ENCODE peak calls at places on chromosomes 2 and 18, in ten cellular contexts. O is stimulated activated CD4-positive, alpha-beta T cell treated with anti-CD3 and anti-CD28 coated beads, Interleukin-15, amount 100 ng/mL, for 24 hours; N is germinal center; X is NCI-H69; H is HCT116; T is nephron progenitor cell; C is H4; R is stimulated activated CD8-positive, alpha-beta memory T cell treated with anti-CD3 and anti-CD28 coated beads, Interleukin-15, amount 100 ng/mL, for 24 hours; S is endothelial cell; V is A549. J is an unnamed sample.

GRCh38 chr2:34261701-34262100 is 662.6 kb upstream of the FAM98A start:
- DNase-seq in O (no peak), N (no peak), X (no peak), H (no peak), T (no peak), C (no peak), R (no peak), S (no peak), V (no peak), J (no peak)

GRCh38 chr18:67463829-67464228 is 52.7 kb downstream of the DSEL start:
- DNase-seq in O (no peak), N (no peak), X (peak; percentile 40), H (no peak), T (no peak), C (peak; percentile 40), R (no peak), S (no peak), V (peak; percentile 3), J (no peak)

GRCh38 chr2:46749042-46749461 is 166.6 kb downstream of the MCFD2 start:
- DNase-seq in O (no peak), N (no peak), X (peak; percentile 52), H (no peak), T (no peak), C (peak; percentile 75), R (no peak), S (no peak), V (peak; percentile 83), J (no peak)

GRCh38 chr18:32771169-32771751 is 1.6 kb downstream of the KLHL14 start:
- DNase-seq in O (peak; percentile 8), N (peak; percentile 59), X (peak; percentile 93), H (no peak), T (peak; percentile 55), C (no peak), R (no peak), S (peak; percentile 34), V (no peak), J (no peak)

GRCh38 chr2:191245869-191246531 is 796 bp downstream of the MYO1B start:
- DNase-seq in O (peak; percentile 62), N (peak; percentile 27), X (peak; percentile 46), H (peak; percentile 19), T (peak; percentile 92), C (peak; percentile 59), R (no peak), S (peak; percentile 89), V (peak; percentile 71), J (peak; percentile 33)

GRCh38 chr2:10140841-10141610 is 18.5 kb downstream of the RRM2 start:
- DNase-seq in O (no peak), N (no peak), X (peak; percentile 10), H (no peak), T (no peak), C (no peak), R (no peak), S (no peak), V (peak; percentile 50), J (no peak)

GRCh38 chr18:31225668-31226067 is 63.0 kb upstream of the DSC1 start:
- DNase-seq in O (no peak), N (no peak), X (no peak), H (no peak), T (no peak), C (no peak), R (no peak), S (no peak), V (peak; percentile 44), J (no peak)

GRCh38 chr2:46381263-46381849 is 84.1 kb downstream of the EPAS1 start:
- DNase-seq in O (no peak), N (no peak), X (no peak), H (no peak), T (no peak), C (no peak), R (no peak), S (no peak), V (no peak), J (no peak)

GRCh38 chr18:52442686-52443085 is 102.7 kb downstream of the DCC start:
- DNase-seq in O (no peak), N (no peak), X (peak; percentile 68), H (no peak), T (no peak), C (no peak), R (no peak), S (no peak), V (no peak), J (no peak)

GRCh38 chr2:11635141-11635540 is 34.9 kb downstream of the NTSR2 start:
- DNase-seq in O (no peak), N (no peak), X (no peak), H (no peak), T (no peak), C (no peak), R (no peak), S (no peak), V (no peak), J (no peak)

GRCh38 chr2:121887513-121888188 is 132.2 kb downstream of the TSN start:
- DNase-seq in O (no peak), N (no peak), X (no peak), H (no peak), T (no peak), C (no peak), R (no peak), S (no peak), V (no peak), J (no peak)

GRCh38 chr2:146041291-146041868 is 1521.5 kb upstream of the ZEB2 start:
- DNase-seq in O (no peak), N (no peak), X (peak; percentile 24), H (no peak), T (no peak), C (no peak), R (no peak), S (no peak), V (no peak), J (no peak)

GRCh38 chr2:23621616-23622015 is 236.6 kb downstream of the KLHL29 start:
- DNase-seq in O (no peak), N (no peak), X (no peak), H (no peak), T (no peak), C (no peak), R (no peak), S (no peak), V (no peak), J (no peak)

GRCh38 chr2:72457801-72458516 is 310.3 kb upstream of the CYP26B1 start:
- DNase-seq in O (no peak), N (no peak), X (no peak), H (no peak), T (no peak), C (peak; percentile 53), R (no peak), S (no peak), V (no peak), J (no peak)

GRCh38 chr2:101064868-101065549 is 62.9 kb downstream of the RPL31 start:
- DNase-seq in O (no peak), N (no peak), X (peak; percentile 41), H (peak; percentile 57), T (no peak), C (peak; percentile 68), R (no peak), S (no peak), V (peak; percentile 87), J (no peak)

GRCh38 chr2:79750321-79750720 is 237.5 kb downstream of the CTNNA2 start:
- DNase-seq in O (no peak), N (no peak), X (no peak), H (no peak), T (no peak), C (no peak), R (no peak), S (no peak), V (no peak), J (no peak)

GRCh38 chr18:51070545-51070944 is 40.5 kb downstream of the SMAD4 start:
- DNase-seq in O (no peak), N (no peak), X (no peak), H (no peak), T (no peak), C (peak; percentile 4), R (no peak), S (no peak), V (no peak), J (no peak)

GRCh38 chr2:54768772-54769428 is 45.4 kb downstream of the EML6 start:
- DNase-seq in O (no peak), N (no peak), X (peak; percentile 83), H (no peak), T (no peak), C (no peak), R (no peak), S (no peak), V (no peak), J (no peak)

GRCh38 chr2:26913599-26914285 is 56.7 kb upstream of the MAPRE3 start:
- DNase-seq in O (no peak), N (no peak), X (no peak), H (no peak), T (no peak), C (no peak), R (no peak), S (no peak), V (no peak), J (no peak)

GRCh38 chr2:25044011-25044410 is 2.1 kb downstream of the EFR3B start:
- DNase-seq in O (no peak), N (no peak), X (no peak), H (no peak), T (no peak), C (no peak), R (no peak), S (no peak), V (no peak), J (no peak)

GRCh38 chr2:133532919-133533318 is 35.3 kb downstream of the NCKAP5 start:
- DNase-seq in O (no peak), N (no peak), X (no peak), H (no peak), T (no peak), C (peak; percentile 70), R (no peak), S (no peak), V (peak; percentile 24), J (peak; percentile 30)

GRCh38 chr2:156385242-156385641 is 50.9 kb upstream of the GPD2 start:
- DNase-seq in O (peak; percentile 36), N (no peak), X (no peak), H (no peak), T (no peak), C (no peak), R (no peak), S (no peak), V (no peak), J (no peak)

GRCh38 chr2:179049546-179050311 is at the start of gene CCDC141:
- DNase-seq in O (peak; percentile 32), N (peak; percentile 61), X (no peak), H (no peak), T (no peak), C (no peak), R (no peak), S (no peak), V (no peak), J (no peak)

GRCh38 chr2:9373047-9373446 is 50.3 kb downstream of the ITGB1BP1 start:
- DNase-seq in O (no peak), N (peak; percentile 50), X (peak; percentile 73), H (no peak), T (no peak), C (no peak), R (no peak), S (no peak), V (no peak), J (no peak)